ENCODE peak calls at places on chromosomes 3 and 15, in nine cellular contexts. W is B cell; Q is CD4-positive, alpha-beta T cell; M is cardiac fibroblast; J is right cardiac atrium; G is psoas muscle; R is memory B cell; K is MV-4-11; L is activated T-helper 9 cell treated with anti-CD3 and anti-CD28 coated beads, Interleukin-2, amount 50 U/mL, for 16 hours. V is an unnamed sample.

GRCh38 chr15:65979316-65979715 is 110.0 kb downstream of the RAB11A start:
- DNase-seq in W (no peak), Q (no peak), M (peak), J (no peak), G (no peak), R (no peak), K (no peak), L (no peak), V (peak)

GRCh38 chr15:75947117-75947516 is 43.4 kb downstream of the FBXO22 start:
- DNase-seq in W (no peak), Q (no peak), M (peak), J (no peak), G (no peak), R (no peak), K (no peak), L (no peak), V (no peak)

GRCh38 chr15:48285329-48286214 is 45.7 kb upstream of the DUT start:
- DNase-seq in W (peak), Q (peak), M (peak), J (peak), G (no peak), R (peak), K (peak), L (no peak), V (peak)

GRCh38 chr3:193722566-193722965 is 129.6 kb downstream of the OPA1 start:
- DNase-seq in W (no peak), Q (no peak), M (no peak), J (no peak), G (no peak), R (no peak), K (no peak), L (no peak), V (no peak)

GRCh38 chr15:69679623-69680228 is 227.1 kb downstream of the RPLP1 start:
- DNase-seq in W (peak), Q (no peak), M (no peak), J (no peak), G (no peak), R (no peak), K (no peak), L (peak), V (peak)

GRCh38 chr15:36632196-36632595 is 52.8 kb downstream of the CDIN1 start:
- DNase-seq in W (no peak), Q (no peak), M (peak), J (no peak), G (no peak), R (no peak), K (peak), L (no peak), V (peak)

GRCh38 chr3:13839253-13839652 is 40.6 kb downstream of the WNT7A start:
- DNase-seq in W (no peak), Q (no peak), M (no peak), J (no peak), G (no peak), R (no peak), K (no peak), L (no peak), V (no peak)

GRCh38 chr3:124760601-124761000 is 30.3 kb downstream of the UMPS start:
- DNase-seq in W (no peak), Q (no peak), M (peak), J (no peak), G (no peak), R (no peak), K (no peak), L (no peak), V (no peak)

GRCh38 chr15:29942144-29942543 is 119.9 kb upstream of the TJP1 start:
- DNase-seq in W (no peak), Q (no peak), M (no peak), J (no peak), G (no peak), R (no peak), K (no peak), L (no peak), V (peak)

GRCh38 chr3:134522541-134522940 is 36.7 kb downstream of the CEP63 start:
- DNase-seq in W (no peak), Q (no peak), M (no peak), J (no peak), G (no peak), R (no peak), K (no peak), L (no peak), V (no peak)

GRCh38 chr3:189457201-189457607 is 174.0 kb upstream of the TP63 start:
- DNase-seq in W (no peak), Q (no peak), M (peak), J (no peak), G (no peak), R (no peak), K (no peak), L (no peak), V (no peak)

GRCh38 chr3:100331660-100332059 is 2.9 kb upstream of the NIT2 start:
- DNase-seq in W (no peak), Q (no peak), M (no peak), J (no peak), G (no peak), R (no peak), K (no peak), L (no peak), V (no peak)

GRCh38 chr3:45688194-45688881 is 858 bp upstream of the SACM1L start:
- DNase-seq in W (no peak), Q (peak), M (no peak), J (peak), G (peak), R (no peak), K (peak), L (no peak), V (peak)

GRCh38 chr15:25937796-25938195 is 74.7 kb upstream of the ATP10A start:
- DNase-seq in W (no peak), Q (no peak), M (no peak), J (no peak), G (no peak), R (no peak), K (no peak), L (no peak), V (no peak)